ENCODE peak calls at places on chromosomes 5 and 9, in four cellular contexts. One of them, this sample, is unnamed.

GRCh38 chr5:1014346-1014745 is 5.7 kb downstream of the NKD2 start:
- DNase-seq in GM12865: no peak
- DNase-seq in left kidney: no peak
- DNase-seq in HL-60: no peak
- DNase-seq in this sample: no peak

GRCh38 chr5:24294324-24294723 is 350.5 kb downstream of the CDH10 start:
- DNase-seq in GM12865: no peak
- DNase-seq in left kidney: no peak
- DNase-seq in HL-60: no peak
- DNase-seq in this sample: no peak

GRCh38 chr5:36870399-36871040 is 6.0 kb upstream of the NIPBL start:
- DNase-seq in GM12865: peak; percentile 76
- DNase-seq in left kidney: peak; percentile 83
- DNase-seq in HL-60: peak; percentile 47
- DNase-seq in this sample: peak; percentile 89

GRCh38 chr9:129140397-129141065 is 29.3 kb downstream of the PTPA start:
- DNase-seq in GM12865: peak; percentile 51
- DNase-seq in left kidney: peak; percentile 68
- DNase-seq in HL-60: peak; percentile 39
- DNase-seq in this sample: peak; percentile 24

GRCh38 chr5:139745121-139745799 is 50.3 kb upstream of the PSD2 start:
- DNase-seq in GM12865: peak; percentile 60
- DNase-seq in left kidney: no peak
- DNase-seq in HL-60: no peak
- DNase-seq in this sample: peak; percentile 57

GRCh38 chr9:123445116-123445515 is 89.1 kb downstream of the CRB2 start:
- DNase-seq in GM12865: no peak
- DNase-seq in left kidney: no peak
- DNase-seq in HL-60: no peak
- DNase-seq in this sample: no peak

GRCh38 chr9:126690431-126691051 is 76.8 kb downstream of the LMX1B start:
- DNase-seq in GM12865: peak; percentile 31
- DNase-seq in left kidney: peak; percentile 81
- DNase-seq in HL-60: peak; percentile 21
- DNase-seq in this sample: peak; percentile 39

GRCh38 chr5:143594913-143595818 is 191.7 kb upstream of the NR3C1 start:
- DNase-seq in GM12865: peak; percentile 63
- DNase-seq in left kidney: no peak
- DNase-seq in HL-60: no peak
- DNase-seq in this sample: peak; percentile 65

GRCh38 chr5:43410414-43410813 is 1.8 kb downstream of the CCL28 start:
- DNase-seq in GM12865: no peak
- DNase-seq in left kidney: no peak
- DNase-seq in HL-60: no peak
- DNase-seq in this sample: no peak